ENCODE peak calls at places on chromosomes 7 and 10, in five cellular contexts. One of them, this sample, is unnamed. For H3K79me2, the result is how much of the 10 kb centered on the place peaks cover.

GRCh38 chr10:14389981-14390590 is 59.4 kb upstream of the FRMD4A start:
- DNase-seq in K562: no peak
- DNase-seq in HepG2: no peak
- DNase-seq in H1: no peak
- DNase-seq in GM12878: peak
- DNase-seq in this sample: no peak

GRCh38 chr10:6713120-6713519 is 133.0 kb upstream of the PRKCQ start:
- DNase-seq in K562: no peak
- DNase-seq in HepG2: no peak
- DNase-seq in H1: no peak
- DNase-seq in GM12878: no peak
- DNase-seq in this sample: no peak

GRCh38 chr7:99365318-99366141 is 9.0 kb upstream of the ARPC1B start:
- DNase-seq in K562: peak
- DNase-seq in HepG2: peak
- DNase-seq in H1: peak
- DNase-seq in GM12878: no peak
- DNase-seq in this sample: peak

GRCh38 chr10:133438711-133439273 is 14.4 kb upstream of the SPRN start:
- DNase-seq in K562: peak
- DNase-seq in HepG2: peak
- DNase-seq in H1: no peak
- DNase-seq in GM12878: peak
- DNase-seq in this sample: peak

GRCh38 chr10:133361227-133361626 is 3.4 kb upstream of the FUOM start:
- DNase-seq in K562: no peak
- DNase-seq in HepG2: no peak
- DNase-seq in H1: no peak
- DNase-seq in GM12878: no peak
- DNase-seq in this sample: no peak

GRCh38 chr7:99949645-99950228 is 20.3 kb upstream of the GJC3 start:
- DNase-seq in K562: peak
- DNase-seq in HepG2: peak
- DNase-seq in H1: no peak
- DNase-seq in GM12878: no peak
- DNase-seq in this sample: no peak

GRCh38 chr7:47458057-47458456 is 123.9 kb downstream of the TNS3 start:
- DNase-seq in K562: no peak
- DNase-seq in HepG2: peak
- DNase-seq in H1: no peak
- DNase-seq in GM12878: no peak
- DNase-seq in this sample: no peak

GRCh38 chr10:101237908-101238731 is 8.9 kb upstream of the LBX1 start:
- DNase-seq in K562: no peak
- DNase-seq in HepG2: no peak
- DNase-seq in H1: no peak
- DNase-seq in GM12878: no peak
- DNase-seq in this sample: no peak

GRCh38 chr10:8055420-8056349 is 1.2 kb downstream of the GATA3 start:
- DNase-seq in K562: no peak
- DNase-seq in HepG2: no peak
- DNase-seq in H1: peak
- DNase-seq in GM12878: no peak
- DNase-seq in this sample: no peak

GRCh38 chr7:40306025-40306424 is 171.2 kb downstream of the SUGCT start:
- DNase-seq in K562: no peak
- DNase-seq in HepG2: no peak
- DNase-seq in H1: no peak
- DNase-seq in GM12878: no peak
- DNase-seq in this sample: no peak

GRCh38 chr7:86949052-86949778 is 110.2 kb downstream of the ELAPOR2 start:
- DNase-seq in K562: no peak
- DNase-seq in HepG2: no peak
- DNase-seq in H1: no peak
- DNase-seq in GM12878: peak
- DNase-seq in this sample: no peak

GRCh38 chr7:107315821-107316220 is 147.0 kb downstream of the HBP1 start:
- DNase-seq in K562: no peak
- DNase-seq in HepG2: no peak
- DNase-seq in H1: no peak
- DNase-seq in GM12878: no peak
- DNase-seq in this sample: no peak

GRCh38 chr10:117556356-117556755 is 13.8 kb downstream of the EMX2 start:
- DNase-seq in K562: no peak
- DNase-seq in HepG2: no peak
- DNase-seq in H1: no peak
- DNase-seq in GM12878: no peak
- DNase-seq in this sample: no peak

GRCh38 chr7:112985377-112985987 is 101.1 kb downstream of the GPR85 start:
- DNase-seq in K562: no peak
- DNase-seq in HepG2: no peak
- DNase-seq in H1: no peak
- DNase-seq in GM12878: no peak
- DNase-seq in this sample: no peak

GRCh38 chr7:77348371-77348813 is 67.8 kb downstream of the GSAP start:
- DNase-seq in K562: no peak
- DNase-seq in HepG2: no peak
- DNase-seq in H1: no peak
- DNase-seq in GM12878: no peak
- DNase-seq in this sample: peak

GRCh38 chr7:138122162-138122561 is 45.9 kb downstream of the AKR1D1 start:
- DNase-seq in K562: no peak
- DNase-seq in HepG2: no peak
- DNase-seq in H1: no peak
- DNase-seq in GM12878: no peak
- DNase-seq in this sample: no peak
- TF ChIP-seq GABPA in K562: no peak
- TF ChIP-seq GABPA in HepG2: no peak
- TF ChIP-seq GABPA in H1: no peak
- TF ChIP-seq GABPA in GM12878: no peak
- TF ChIP-seq GABPA in this sample: no peak

GRCh38 chr10:63410633-63411032 is 55.1 kb downstream of the JMJD1C start:
- DNase-seq in K562: no peak
- DNase-seq in HepG2: no peak
- DNase-seq in H1: no peak
- DNase-seq in GM12878: no peak
- DNase-seq in this sample: no peak

GRCh38 chr10:63412304-63412703 is 53.5 kb downstream of the JMJD1C start:
- DNase-seq in K562: no peak
- DNase-seq in HepG2: no peak
- DNase-seq in H1: no peak
- DNase-seq in GM12878: no peak
- DNase-seq in this sample: no peak

GRCh38 chr10:63413429-63413828 is 52.3 kb downstream of the JMJD1C start:
- DNase-seq in K562: no peak
- DNase-seq in HepG2: no peak
- DNase-seq in H1: no peak
- DNase-seq in GM12878: no peak
- DNase-seq in this sample: no peak

GRCh38 chr10:63407136-63407662 is 58.6 kb downstream of the JMJD1C start:
- DNase-seq in K562: no peak
- DNase-seq in HepG2: no peak
- DNase-seq in H1: no peak
- DNase-seq in GM12878: no peak
- DNase-seq in this sample: no peak

GRCh38 chr10:63409465-63410027 is 56.2 kb downstream of the JMJD1C start:
- DNase-seq in K562: peak
- DNase-seq in HepG2: no peak
- DNase-seq in H1: no peak
- DNase-seq in GM12878: no peak
- DNase-seq in this sample: peak
- H3K4me2 ChIP-seq in K562: no peak
- H3K4me2 ChIP-seq in HepG2: no peak
- H3K4me2 ChIP-seq in H1: no peak
- H3K4me2 ChIP-seq in GM12878: no peak
- H3K4me2 ChIP-seq in this sample: peak

GRCh38 chr10:92573091-92573797 is 649 bp downstream of the IDE start:
- DNase-seq in K562: peak
- DNase-seq in HepG2: no peak
- DNase-seq in H1: peak
- DNase-seq in GM12878: no peak
- DNase-seq in this sample: peak
- H3K79me2 ChIP-seq in K562: half or more
- H3K79me2 ChIP-seq in HepG2: under half
- H3K79me2 ChIP-seq in H1: under half
- H3K79me2 ChIP-seq in GM12878: under half
- H3K79me2 ChIP-seq in this sample: half or more

DNA sequence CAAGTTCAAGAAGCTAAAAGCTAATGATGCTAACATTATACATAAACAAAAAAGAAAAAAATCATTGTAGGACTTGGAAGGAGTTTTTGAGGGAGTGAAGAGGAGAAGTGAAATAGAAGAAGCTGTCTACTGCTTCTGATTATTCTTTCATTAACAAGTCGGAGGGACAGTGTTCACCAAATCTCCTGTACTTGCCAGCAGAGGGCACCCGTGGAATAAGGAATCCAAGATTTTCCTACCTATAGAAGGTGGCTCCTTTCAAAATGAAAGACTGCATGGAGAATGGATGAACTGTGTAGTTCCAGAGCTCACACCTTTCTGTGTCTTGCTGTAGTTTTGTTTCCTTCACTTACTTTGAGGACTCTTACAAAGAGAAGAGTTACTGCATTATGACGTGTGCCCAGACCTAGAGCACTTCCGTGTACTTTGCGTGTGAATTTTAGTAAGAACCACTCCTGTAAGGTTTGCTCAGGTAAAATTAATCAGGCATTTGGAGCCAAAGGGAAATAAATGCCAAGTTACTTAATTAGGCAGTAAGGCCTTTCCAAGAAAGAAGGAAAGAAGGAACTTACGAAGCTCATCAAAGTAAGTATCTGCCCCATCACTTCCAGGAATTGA is 145.1 kb downstream of the SEMA3D start:
- DNase-seq in K562: peak
- DNase-seq in HepG2: peak
- DNase-seq in H1: peak
- DNase-seq in GM12878: peak
- DNase-seq in this sample: peak
- TF ChIP-seq GABPA in K562: no peak
- TF ChIP-seq GABPA in HepG2: no peak
- TF ChIP-seq GABPA in H1: no peak
- TF ChIP-seq GABPA in GM12878: no peak
- TF ChIP-seq GABPA in this sample: no peak

DNA sequence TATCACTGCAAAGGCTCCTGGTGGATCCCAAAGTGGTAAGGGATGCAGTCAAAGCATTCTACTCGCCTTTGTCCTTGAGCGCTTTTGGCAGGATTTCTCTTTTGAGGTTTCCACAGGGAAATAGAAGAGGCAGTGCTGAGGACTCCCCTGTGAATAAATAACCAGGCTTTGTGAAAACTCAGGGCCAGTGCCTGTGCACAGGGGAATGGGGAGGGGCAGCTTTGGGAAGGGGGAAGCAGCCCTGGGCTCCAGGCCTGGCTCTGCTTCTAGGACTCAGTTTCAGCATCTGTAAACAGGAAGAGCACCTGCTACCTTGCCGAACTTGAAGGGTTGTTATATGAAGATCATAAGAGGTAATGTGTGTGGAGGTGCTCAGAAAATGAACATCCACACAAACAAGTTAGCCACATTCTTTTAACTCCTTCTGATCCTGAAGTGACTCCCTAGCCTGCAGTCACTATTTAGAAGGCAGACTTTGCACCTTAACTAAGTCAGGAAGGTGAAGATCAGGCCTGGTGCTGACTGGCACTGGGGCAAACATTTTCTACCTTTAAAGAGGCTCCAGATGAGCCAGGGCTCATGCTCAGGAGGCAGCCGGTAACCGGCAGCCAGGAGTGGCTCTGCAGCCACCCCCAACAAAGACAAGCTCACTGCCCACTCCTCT is 22.5 kb upstream of the MMP21 start:
- DNase-seq in K562: no peak
- DNase-seq in HepG2: peak
- DNase-seq in H1: no peak
- DNase-seq in GM12878: no peak
- DNase-seq in this sample: no peak
- H3K4me2 ChIP-seq in K562: no peak
- H3K4me2 ChIP-seq in HepG2: peak
- H3K4me2 ChIP-seq in H1: no peak
- H3K4me2 ChIP-seq in GM12878: no peak
- H3K4me2 ChIP-seq in this sample: no peak

GRCh38 chr10:60781678-60782077 is 3.4 kb downstream of the CDK1 start:
- DNase-seq in K562: peak
- DNase-seq in HepG2: no peak
- DNase-seq in H1: no peak
- DNase-seq in GM12878: no peak
- DNase-seq in this sample: peak
- H3K79me2 ChIP-seq in K562: half or more
- H3K79me2 ChIP-seq in HepG2: half or more
- H3K79me2 ChIP-seq in H1: half or more
- H3K79me2 ChIP-seq in GM12878: half or more
- H3K79me2 ChIP-seq in this sample: half or more

DNA sequence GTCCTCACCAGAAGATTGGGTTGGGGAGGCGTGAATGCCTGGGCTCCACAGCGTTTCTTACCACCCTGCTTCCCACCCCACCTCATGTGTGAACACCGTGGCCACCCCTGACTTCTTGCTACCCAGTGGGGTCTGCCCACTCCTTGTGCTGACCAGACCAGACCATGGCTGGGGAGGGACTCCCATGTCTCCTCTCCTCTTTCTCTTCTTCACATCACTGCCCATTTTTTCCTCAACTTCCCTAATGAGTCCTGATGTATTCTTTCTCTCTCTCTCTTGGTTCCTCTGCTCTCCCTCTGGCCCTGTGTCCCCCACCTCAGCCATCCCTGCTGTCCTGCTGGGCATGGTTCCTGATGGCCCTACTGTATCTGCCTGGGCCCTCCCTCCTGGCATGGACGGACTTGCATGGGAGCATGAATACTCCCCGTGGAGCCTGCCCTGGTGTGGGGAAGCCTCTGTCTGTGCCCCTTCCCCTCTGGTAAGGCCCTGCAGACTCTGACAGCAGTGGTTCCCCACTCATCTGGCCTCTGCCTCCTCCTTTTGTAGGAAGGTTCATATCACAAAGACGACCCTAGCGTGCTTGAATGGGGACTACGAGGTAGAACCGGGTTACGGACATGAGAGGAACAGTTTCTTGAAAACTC is 85.5 kb downstream of the ADCY1 start:
- DNase-seq in K562: no peak
- DNase-seq in HepG2: no peak
- DNase-seq in H1: peak
- DNase-seq in GM12878: no peak
- DNase-seq in this sample: no peak
- TF ChIP-seq GABPA in K562: no peak
- TF ChIP-seq GABPA in HepG2: no peak
- TF ChIP-seq GABPA in H1: no peak
- TF ChIP-seq GABPA in GM12878: no peak
- TF ChIP-seq GABPA in this sample: no peak